ENCODE peak calls at places on chromosomes 2 and 18, in seven cellular contexts. R, G, C, V, X, K and E are unnamed samples.

GRCh38 chr2:185567940-185568339 is 170.7 kb upstream of the FSIP2 start:
- DNase-seq in G (peak; percentile 11), R (no peak), C (no peak), X (no peak), V (no peak), K (no peak), E (no peak)

GRCh38 chr2:196849895-196850294 is 40.7 kb upstream of the C2orf66 start:
- DNase-seq in C (peak; percentile 14), K (no peak), V (no peak), X (peak; percentile 2), R (no peak), G (no peak), E (peak; percentile 32)

GRCh38 chr2:219386532-219387280 is 1.0 kb downstream of the DNPEP start:
- DNase-seq in X (no peak), R (peak; percentile 4), V (no peak), G (no peak), K (no peak), C (no peak), E (no peak)

GRCh38 chr18:36312806-36313395 is 15.4 kb downstream of the FHOD3 start:
- DNase-seq in K (peak; percentile 73), G (no peak), C (no peak), V (no peak), R (no peak), X (no peak), E (no peak)

GRCh38 chr2:238116298-238117198 is 16.4 kb downstream of the ESPNL start:
- DNase-seq in K (no peak), C (no peak), G (peak; percentile 61), V (no peak), R (no peak), X (no peak), E (no peak)

GRCh38 chr2:207528980-207529329 is 807 bp upstream of the CREB1 start:
- DNase-seq in C (peak; percentile 54), R (peak; percentile 63), G (no peak), X (no peak), K (no peak), V (peak; percentile 50), E (peak; percentile 53)

GRCh38 chr2:11005032-11005431 is 93.3 kb downstream of the KCNF1 start:
- DNase-seq in G (no peak), X (no peak), R (no peak), V (no peak), K (no peak), C (no peak), E (no peak)

GRCh38 chr2:237704476-237705224 is 77.3 kb downstream of the LRRFIP1 start:
- DNase-seq in C (no peak), V (no peak), G (no peak), R (no peak), X (no peak), K (no peak), E (no peak)

GRCh38 chr2:72211777-72212515 is 64.3 kb upstream of the CYP26B1 start:
- DNase-seq in R (no peak), C (no peak), K (no peak), G (no peak), V (no peak), X (no peak), E (no peak)

GRCh38 chr2:221518201-221518936 is 53.7 kb downstream of the EPHA4 start:
- DNase-seq in R (peak; percentile 79), K (no peak), C (no peak), G (no peak), X (no peak), V (no peak), E (no peak)

GRCh38 chr2:15561574-15562344 is 625 bp upstream of the NBAS start:
- DNase-seq in C (peak; percentile 18), V (peak; percentile 5), K (peak; percentile 23), G (no peak), X (no peak), R (peak; percentile 54), E (peak; percentile 33)

GRCh38 chr2:170247882-170248393 is 70.0 kb downstream of the MYO3B start:
- DNase-seq in V (no peak), R (no peak), K (no peak), G (no peak), X (no peak), C (no peak), E (no peak)
- H3K4me1 ChIP-seq in V (no peaks in the 10 kb centered on the region), R (no peaks in the 10 kb centered on the region), K (no peaks in the 10 kb centered on the region), G (no peaks in the 10 kb centered on the region), X (no peaks in the 10 kb centered on the region), C (no peaks in the 10 kb centered on the region), E (no peaks in the 10 kb centered on the region)

GRCh38 chr18:2799369-2799768 is 47.4 kb upstream of the EMILIN2 start:
- DNase-seq in C (no peak), R (no peak), G (no peak), V (no peak), X (no peak), K (no peak), E (no peak)
- H3K36me3 ChIP-seq in C (peaks cover 17% of the 10 kb centered on the region), R (peaks cover 61% of the 10 kb centered on the region), G (peaks cover 75% of the 10 kb centered on the region), V (peaks cover 100% of the 10 kb centered on the region), X (peaks cover 16% of the 10 kb centered on the region), K (no peaks in the 10 kb centered on the region), E (no peaks in the 10 kb centered on the region)

DNA sequence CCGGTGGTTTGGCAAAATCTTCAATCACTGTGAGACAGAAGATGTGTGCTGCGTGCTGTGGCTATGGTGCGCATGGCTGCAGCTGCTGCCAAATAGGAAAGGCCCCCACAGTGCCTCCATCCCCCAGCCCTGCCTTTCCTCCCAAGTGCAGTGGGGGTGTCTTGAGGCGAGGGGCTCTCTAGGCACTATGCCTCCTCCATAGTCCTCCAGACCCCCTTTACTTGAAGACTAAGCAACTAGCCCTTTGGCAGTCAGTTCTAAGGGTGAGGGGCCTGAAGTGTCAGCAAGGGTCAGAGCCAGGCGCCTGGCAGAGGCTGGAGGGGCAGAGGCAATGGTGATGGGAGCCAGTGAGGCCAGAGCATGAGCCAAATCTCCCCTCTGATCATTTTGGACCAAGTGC is 13.6 kb upstream of the TMEM185B start:
- DNase-seq in R (no peak), C (no peak), V (no peak), G (no peak), K (no peak), X (no peak), E (no peak)
- H3K4me1 ChIP-seq in R (peaks cover 6% of the 10 kb centered on the region), C (no peaks in the 10 kb centered on the region), V (peaks cover 52% of the 10 kb centered on the region), G (peaks cover 6% of the 10 kb centered on the region), K (peaks cover 4% of the 10 kb centered on the region), X (peaks cover 23% of the 10 kb centered on the region), E (peaks cover 7% of the 10 kb centered on the region)

GRCh38 chr18:27887287-27887686 is 289.6 kb downstream of the CDH2 start:
- DNase-seq in X (no peak), K (no peak), C (no peak), R (no peak), G (no peak), V (no peak), E (no peak)
- H3K36me3 ChIP-seq in X (no peaks in the 10 kb centered on the region), K (no peaks in the 10 kb centered on the region), C (no peaks in the 10 kb centered on the region), R (no peaks in the 10 kb centered on the region), G (no peaks in the 10 kb centered on the region), V (no peaks in the 10 kb centered on the region), E (no peaks in the 10 kb centered on the region)